ENCODE peak calls at places on chromosomes 2 and 18, in seven cellular contexts. One of them, this sample, is unnamed.

GRCh38 chr2:204228169-204228940 is 291.8 kb downstream of the ICOS start:
- DNase-seq in psoas muscle: no peak
- DNase-seq in tibial nerve: no peak
- DNase-seq in cardiac muscle cell: peak
- DNase-seq in mesothelial cell of epicardium: no peak
- DNase-seq in coronary artery: no peak
- DNase-seq in IMR-90: no peak
- DNase-seq in this sample: no peak

GRCh38 chr2:13638181-13638580 is 921.4 kb downstream of the TRIB2 start:
- DNase-seq in psoas muscle: no peak
- DNase-seq in tibial nerve: no peak
- DNase-seq in cardiac muscle cell: no peak
- DNase-seq in mesothelial cell of epicardium: no peak
- DNase-seq in coronary artery: no peak
- DNase-seq in IMR-90: peak
- DNase-seq in this sample: peak

GRCh38 chr18:8208716-8209115 is 400.5 kb upstream of the RAB12 start:
- DNase-seq in psoas muscle: no peak
- DNase-seq in tibial nerve: no peak
- DNase-seq in cardiac muscle cell: no peak
- DNase-seq in mesothelial cell of epicardium: no peak
- DNase-seq in coronary artery: no peak
- DNase-seq in IMR-90: no peak
- DNase-seq in this sample: no peak

GRCh38 chr18:58495202-58495601 is 133.7 kb downstream of the ALPK2 start:
- DNase-seq in psoas muscle: no peak
- DNase-seq in tibial nerve: no peak
- DNase-seq in cardiac muscle cell: no peak
- DNase-seq in mesothelial cell of epicardium: no peak
- DNase-seq in coronary artery: no peak
- DNase-seq in IMR-90: peak
- DNase-seq in this sample: peak

GRCh38 chr2:105797298-105797819 is 52.6 kb downstream of the NCK2 start:
- DNase-seq in psoas muscle: no peak
- DNase-seq in tibial nerve: peak
- DNase-seq in cardiac muscle cell: no peak
- DNase-seq in mesothelial cell of epicardium: no peak
- DNase-seq in coronary artery: no peak
- DNase-seq in IMR-90: peak
- DNase-seq in this sample: peak

GRCh38 chr2:180927030-180927686 is 53.2 kb upstream of the UBE2E3 start:
- DNase-seq in psoas muscle: no peak
- DNase-seq in tibial nerve: no peak
- DNase-seq in cardiac muscle cell: no peak
- DNase-seq in mesothelial cell of epicardium: no peak
- DNase-seq in coronary artery: no peak
- DNase-seq in IMR-90: peak
- DNase-seq in this sample: no peak

GRCh38 chr18:30381826-30382225 is 660.7 kb downstream of the DSC3 start:
- DNase-seq in psoas muscle: no peak
- DNase-seq in tibial nerve: no peak
- DNase-seq in cardiac muscle cell: no peak
- DNase-seq in mesothelial cell of epicardium: no peak
- DNase-seq in coronary artery: no peak
- DNase-seq in IMR-90: no peak
- DNase-seq in this sample: no peak

GRCh38 chr2:33681333-33681732 is 82.2 kb upstream of the FAM98A start:
- DNase-seq in psoas muscle: no peak
- DNase-seq in tibial nerve: no peak
- DNase-seq in cardiac muscle cell: no peak
- DNase-seq in mesothelial cell of epicardium: no peak
- DNase-seq in coronary artery: no peak
- DNase-seq in IMR-90: peak
- DNase-seq in this sample: no peak

GRCh38 chr2:133667085-133667484 is 98.8 kb upstream of the NCKAP5 start:
- DNase-seq in psoas muscle: no peak
- DNase-seq in tibial nerve: no peak
- DNase-seq in cardiac muscle cell: no peak
- DNase-seq in mesothelial cell of epicardium: no peak
- DNase-seq in coronary artery: no peak
- DNase-seq in IMR-90: peak
- DNase-seq in this sample: peak

GRCh38 chr2:100853909-100854810 is 34.2 kb downstream of the NPAS2 start:
- DNase-seq in psoas muscle: no peak
- DNase-seq in tibial nerve: no peak
- DNase-seq in cardiac muscle cell: no peak
- DNase-seq in mesothelial cell of epicardium: no peak
- DNase-seq in coronary artery: no peak
- DNase-seq in IMR-90: no peak
- DNase-seq in this sample: no peak

GRCh38 chr2:49122107-49122506 is 32.2 kb downstream of the FSHR start:
- DNase-seq in psoas muscle: no peak
- DNase-seq in tibial nerve: no peak
- DNase-seq in cardiac muscle cell: no peak
- DNase-seq in mesothelial cell of epicardium: no peak
- DNase-seq in coronary artery: no peak
- DNase-seq in IMR-90: no peak
- DNase-seq in this sample: no peak

GRCh38 chr2:68362749-68363148 is 2.3 kb upstream of the PLEK start:
- DNase-seq in psoas muscle: no peak
- DNase-seq in tibial nerve: no peak
- DNase-seq in cardiac muscle cell: no peak
- DNase-seq in mesothelial cell of epicardium: no peak
- DNase-seq in coronary artery: no peak
- DNase-seq in IMR-90: no peak
- DNase-seq in this sample: no peak

GRCh38 chr2:226943862-226944610 is 108.2 kb downstream of the RHBDD1 start:
- DNase-seq in psoas muscle: no peak
- DNase-seq in tibial nerve: no peak
- DNase-seq in cardiac muscle cell: peak
- DNase-seq in mesothelial cell of epicardium: no peak
- DNase-seq in coronary artery: no peak
- DNase-seq in IMR-90: no peak
- DNase-seq in this sample: no peak

GRCh38 chr18:58054041-58054733 is 10.2 kb downstream of the NEDD4L start:
- DNase-seq in psoas muscle: no peak
- DNase-seq in tibial nerve: no peak
- DNase-seq in cardiac muscle cell: no peak
- DNase-seq in mesothelial cell of epicardium: no peak
- DNase-seq in coronary artery: no peak
- DNase-seq in IMR-90: peak
- DNase-seq in this sample: peak

DNA sequence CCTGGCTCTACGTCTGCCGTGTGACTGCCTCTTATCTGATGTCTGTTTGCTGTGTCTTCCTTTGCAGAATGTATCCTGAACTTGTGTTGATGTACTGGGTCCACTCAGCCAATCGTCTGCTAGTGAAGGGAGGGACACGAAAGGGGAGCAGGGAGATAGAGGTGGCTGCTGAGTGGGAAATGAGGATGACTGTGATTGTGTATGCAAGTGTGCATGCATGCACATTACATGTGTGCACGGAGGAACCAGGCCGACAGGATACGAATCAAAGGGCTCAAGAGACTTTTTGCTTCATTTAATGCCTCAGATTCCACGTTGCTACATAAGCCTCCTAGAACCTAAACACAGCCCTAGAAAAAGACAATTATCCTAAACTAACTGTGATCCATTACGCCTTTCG is 111.2 kb downstream of the TFCP2L1 start:
- DNase-seq in psoas muscle: no peak
- DNase-seq in tibial nerve: no peak
- DNase-seq in cardiac muscle cell: no peak
- DNase-seq in mesothelial cell of epicardium: no peak
- DNase-seq in coronary artery: peak
- DNase-seq in IMR-90: no peak
- DNase-seq in this sample: no peak
- TF ChIP-seq CTCF in psoas muscle: no peak
- TF ChIP-seq CTCF in tibial nerve: no peak
- TF ChIP-seq CTCF in cardiac muscle cell: no peak
- TF ChIP-seq CTCF in mesothelial cell of epicardium: no peak
- TF ChIP-seq CTCF in coronary artery: no peak
- TF ChIP-seq CTCF in IMR-90: no peak
- TF ChIP-seq CTCF in this sample: no peak

DNA sequence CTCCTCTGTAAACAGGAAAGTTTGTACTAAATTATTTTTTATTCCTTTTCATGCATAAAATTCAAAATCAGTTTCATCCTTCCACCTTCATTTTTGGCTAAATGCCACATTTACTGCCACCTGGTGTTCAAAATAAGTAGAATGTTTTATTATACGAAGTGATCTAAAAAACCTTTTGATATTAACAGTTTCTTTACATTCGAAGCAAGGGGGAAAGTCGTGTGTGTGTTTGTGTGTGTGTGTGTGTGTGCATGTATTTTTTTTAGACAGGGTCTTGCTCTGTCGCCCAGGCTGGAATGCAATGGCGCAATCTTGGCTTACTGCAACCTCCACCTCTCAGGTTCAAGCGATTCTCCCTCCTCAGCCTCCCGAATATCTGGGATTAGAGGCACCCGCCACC is 9.0 kb upstream of the SCN9A start:
- DNase-seq in psoas muscle: no peak
- DNase-seq in tibial nerve: no peak
- DNase-seq in cardiac muscle cell: peak
- DNase-seq in mesothelial cell of epicardium: no peak
- DNase-seq in coronary artery: no peak
- DNase-seq in IMR-90: peak
- DNase-seq in this sample: peak
- TF ChIP-seq CTCF in psoas muscle: peak
- TF ChIP-seq CTCF in tibial nerve: peak
- TF ChIP-seq CTCF in cardiac muscle cell: peak
- TF ChIP-seq CTCF in mesothelial cell of epicardium: peak
- TF ChIP-seq CTCF in coronary artery: no peak
- TF ChIP-seq CTCF in IMR-90: peak
- TF ChIP-seq CTCF in this sample: peak

DNA sequence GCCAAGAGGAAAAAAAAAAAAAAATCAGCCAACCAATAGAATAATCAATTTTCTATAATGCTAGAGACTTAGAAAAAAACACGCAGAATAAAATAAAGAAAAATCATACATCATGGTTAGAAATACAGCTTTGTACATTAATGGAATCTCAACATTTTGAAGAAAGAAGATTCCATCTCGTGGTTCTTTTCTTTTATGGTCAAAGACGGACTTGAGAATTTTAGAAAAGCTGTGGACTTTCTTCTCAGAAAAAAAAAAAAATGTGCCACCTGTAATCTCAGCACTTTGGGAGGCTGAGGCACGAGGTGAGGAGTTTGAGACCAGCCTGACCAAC is 41.8 kb upstream of the ATIC start:
- DNase-seq in psoas muscle: no peak
- DNase-seq in tibial nerve: no peak
- DNase-seq in cardiac muscle cell: no peak
- DNase-seq in mesothelial cell of epicardium: no peak
- DNase-seq in coronary artery: no peak
- DNase-seq in IMR-90: no peak
- DNase-seq in this sample: no peak
- TF ChIP-seq CTCF in psoas muscle: no peak
- TF ChIP-seq CTCF in tibial nerve: no peak
- TF ChIP-seq CTCF in cardiac muscle cell: no peak
- TF ChIP-seq CTCF in mesothelial cell of epicardium: no peak
- TF ChIP-seq CTCF in coronary artery: no peak
- TF ChIP-seq CTCF in IMR-90: no peak
- TF ChIP-seq CTCF in this sample: no peak

DNA sequence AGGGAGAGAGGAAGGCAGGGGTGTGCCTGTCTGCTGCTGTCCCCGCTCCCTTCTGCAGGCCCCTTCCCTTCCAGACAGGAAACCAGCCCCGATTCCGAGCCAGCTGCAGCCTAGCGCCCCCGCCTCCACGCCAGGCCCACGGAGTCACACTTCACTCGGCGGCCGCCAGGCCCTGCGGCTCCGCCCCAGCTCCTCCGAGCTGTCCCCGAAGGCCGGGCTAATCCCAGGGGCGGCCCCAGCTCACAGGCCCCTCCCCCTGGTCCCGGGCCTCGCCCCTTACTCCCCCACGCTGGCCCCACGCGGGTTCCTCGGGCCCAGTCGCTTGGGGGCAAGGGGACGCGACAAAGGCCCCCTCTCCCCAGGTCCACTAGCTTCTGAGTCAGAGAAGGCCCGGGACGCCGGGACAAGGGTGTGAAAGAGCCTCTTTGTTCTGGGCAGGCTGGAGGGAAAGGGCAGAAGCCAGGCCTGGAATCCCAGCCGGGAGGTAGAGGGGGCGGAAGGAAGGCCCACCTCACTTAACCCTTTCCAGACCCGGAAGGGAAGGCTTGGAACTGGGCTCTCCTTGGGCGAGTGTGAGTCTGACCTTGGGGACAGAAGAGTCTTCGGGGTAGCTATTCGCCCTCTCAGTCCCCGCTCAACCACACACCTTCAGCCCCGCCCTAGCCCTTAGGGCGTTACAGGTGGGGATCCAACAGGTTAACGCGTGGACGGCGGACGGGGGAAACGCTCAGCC is 1.2 kb downstream of the RTKN start:
- DNase-seq in psoas muscle: peak
- DNase-seq in tibial nerve: peak
- DNase-seq in cardiac muscle cell: peak
- DNase-seq in mesothelial cell of epicardium: peak
- DNase-seq in coronary artery: peak
- DNase-seq in IMR-90: peak
- DNase-seq in this sample: peak
- TF ChIP-seq CTCF in psoas muscle: peak
- TF ChIP-seq CTCF in tibial nerve: peak
- TF ChIP-seq CTCF in cardiac muscle cell: peak
- TF ChIP-seq CTCF in mesothelial cell of epicardium: no peak
- TF ChIP-seq CTCF in coronary artery: no peak
- TF ChIP-seq CTCF in IMR-90: peak
- TF ChIP-seq CTCF in this sample: peak

GRCh38 chr2:187869195-187869594 is 315.0 kb upstream of the TFPI start:
- DNase-seq in psoas muscle: no peak
- DNase-seq in tibial nerve: no peak
- DNase-seq in cardiac muscle cell: no peak
- DNase-seq in mesothelial cell of epicardium: no peak
- DNase-seq in coronary artery: no peak
- DNase-seq in IMR-90: no peak
- DNase-seq in this sample: no peak

GRCh38 chr2:187873132-187873531 is 318.9 kb upstream of the TFPI start:
- DNase-seq in psoas muscle: no peak
- DNase-seq in tibial nerve: no peak
- DNase-seq in cardiac muscle cell: no peak
- DNase-seq in mesothelial cell of epicardium: no peak
- DNase-seq in coronary artery: no peak
- DNase-seq in IMR-90: no peak
- DNase-seq in this sample: no peak

GRCh38 chr2:187874786-187875185 is 320.6 kb upstream of the TFPI start:
- DNase-seq in psoas muscle: no peak
- DNase-seq in tibial nerve: no peak
- DNase-seq in cardiac muscle cell: no peak
- DNase-seq in mesothelial cell of epicardium: no peak
- DNase-seq in coronary artery: no peak
- DNase-seq in IMR-90: peak
- DNase-seq in this sample: no peak

GRCh38 chr2:187875271-187875670 is 321.0 kb upstream of the TFPI start:
- DNase-seq in psoas muscle: no peak
- DNase-seq in tibial nerve: no peak
- DNase-seq in cardiac muscle cell: no peak
- DNase-seq in mesothelial cell of epicardium: no peak
- DNase-seq in coronary artery: no peak
- DNase-seq in IMR-90: no peak
- DNase-seq in this sample: no peak

DNA sequence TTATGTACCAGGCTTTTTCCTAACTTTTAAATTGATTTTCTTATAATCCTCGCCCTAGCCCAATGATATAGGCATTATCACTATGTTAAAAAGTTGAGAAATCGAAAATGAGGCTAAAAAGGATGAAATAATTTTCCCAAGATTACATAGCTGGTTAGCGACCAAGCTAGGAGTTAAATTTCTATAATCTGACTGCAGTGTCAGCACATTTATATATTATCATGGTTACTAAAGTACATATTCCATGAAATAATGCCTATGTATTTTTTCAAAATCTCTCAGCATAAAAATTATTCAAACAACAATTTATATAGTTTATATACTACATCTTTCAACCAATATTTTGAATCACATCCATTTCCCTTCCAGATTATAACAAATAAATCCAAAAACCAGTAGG is 317.3 kb upstream of the TFPI start:
- DNase-seq in psoas muscle: no peak
- DNase-seq in tibial nerve: no peak
- DNase-seq in cardiac muscle cell: no peak
- DNase-seq in mesothelial cell of epicardium: no peak
- DNase-seq in coronary artery: no peak
- DNase-seq in IMR-90: no peak
- DNase-seq in this sample: no peak
- TF ChIP-seq CTCF in psoas muscle: no peak
- TF ChIP-seq CTCF in tibial nerve: no peak
- TF ChIP-seq CTCF in cardiac muscle cell: no peak
- TF ChIP-seq CTCF in mesothelial cell of epicardium: no peak
- TF ChIP-seq CTCF in coronary artery: no peak
- TF ChIP-seq CTCF in IMR-90: no peak
- TF ChIP-seq CTCF in this sample: no peak

This sample was measured in AG10803.